ENCODE peak calls at places on chromosomes 12 and 14, in five cellular contexts. Z is spleen, D is T47D, W is NAMALWA, V is neural crest cell. M is an unnamed sample.
A peak's percentile ranks its signal among the peaks of the same experiment; 100 is the strongest.

GRCh38 chr12:24499151-24500146 is 449.5 kb downstream of the BCAT1 start:
- DNase-seq in Z (no peak), D (no peak), W (no peak), V (no peak), M (no peak)

GRCh38 chr12:109289004-109289403 is 20.1 kb downstream of the FOXN4 start:
- DNase-seq in Z (no peak), D (no peak), W (peak; percentile 16), V (no peak), M (no peak)

GRCh38 chr12:132502149-132502881 is 12.4 kb downstream of the FBRSL1 start:
- DNase-seq in Z (no peak), D (peak; percentile 64), W (no peak), V (no peak), M (no peak)

GRCh38 chr12:58906917-58907316 is 13.4 kb downstream of the LRIG3 start:
- DNase-seq in Z (no peak), D (no peak), W (no peak), V (no peak), M (no peak)

GRCh38 chr12:3199551-3200031 is 122.4 kb downstream of the TSPAN9 start:
- DNase-seq in Z (no peak), D (no peak), W (no peak), V (peak; percentile 33), M (no peak)

GRCh38 chr14:34013714-34014055 is 62.8 kb upstream of the EGLN3 start:
- DNase-seq in Z (no peak), D (no peak), W (no peak), V (no peak), M (no peak)

GRCh38 chr12:117968826-117969659 is at the start of gene KSR2:
- DNase-seq in Z (no peak), D (peak; percentile 97), W (peak; percentile 41), V (peak; percentile 61), M (peak; percentile 95)

GRCh38 chr14:39107624-39108023 is 4.6 kb upstream of the SEC23A start:
- DNase-seq in Z (no peak), D (peak; percentile 68), W (peak; percentile 44), V (no peak), M (no peak)

GRCh38 chr12:47717046-47717442 is 8.2 kb downstream of the ENDOU start:
- DNase-seq in Z (no peak), D (no peak), W (no peak), V (no peak), M (no peak)

GRCh38 chr12:68919581-68920239 is 13.3 kb downstream of the CPM start:
- DNase-seq in Z (no peak), D (no peak), W (no peak), V (no peak), M (no peak)

GRCh38 chr14:34020014-34020413 is 69.1 kb upstream of the EGLN3 start:
- DNase-seq in Z (no peak), D (no peak), W (no peak), V (no peak), M (no peak)

GRCh38 chr14:65228436-65228835 is 126.1 kb upstream of the MAX start:
- DNase-seq in Z (peak; percentile 3), D (no peak), W (peak; percentile 54), V (no peak), M (no peak)

GRCh38 chr12:2862876-2863275 is 6.0 kb upstream of the TEX52 start:
- DNase-seq in Z (peak; percentile 32), D (no peak), W (no peak), V (no peak), M (no peak)

GRCh38 chr12:131108171-131108955 is 154.7 kb downstream of the ADGRD1 start:
- DNase-seq in Z (peak; percentile 47), D (peak; percentile 24), W (peak; percentile 62), V (no peak), M (peak; percentile 32)

GRCh38 chr14:100592461-100592871 is 5.2 kb upstream of the BEGAIN start:
- DNase-seq in Z (peak; percentile 74), D (no peak), W (no peak), V (no peak), M (peak; percentile 48)

GRCh38 chr14:73829526-73830431 is 21.9 kb upstream of the PTGR2 start:
- DNase-seq in Z (peak; percentile 38), D (no peak), W (no peak), V (no peak), M (no peak)

GRCh38 chr14:77023001-77023996 is 5.2 kb downstream of the IRF2BPL start:
- DNase-seq in Z (no peak), D (peak; percentile 78), W (no peak), V (no peak), M (no peak)

GRCh38 chr14:39005044-39005736 is 97.8 kb downstream of the SEC23A start:
- DNase-seq in Z (no peak), D (no peak), W (no peak), V (no peak), M (no peak)

GRCh38 chr12:131482199-131482598 is 228.7 kb upstream of the SFSWAP start:
- DNase-seq in Z (peak; percentile 54), D (no peak), W (no peak), V (no peak), M (no peak)

GRCh38 chr14:22928237-22929103 is 706 bp downstream of the PRMT5 start:
- DNase-seq in Z (no peak), D (no peak), W (no peak), V (no peak), M (no peak)

GRCh38 chr14:31106768-31107167 is 80.6 kb upstream of the STRN3 start:
- DNase-seq in Z (no peak), D (no peak), W (no peak), V (no peak), M (no peak)

GRCh38 chr14:100271247-100271939 is 32.4 kb downstream of the YY1 start:
- DNase-seq in Z (no peak), D (peak; percentile 91), W (peak; percentile 56), V (no peak), M (no peak)